ENCODE peak calls at places on chromosomes 6 and 20, in nine cellular contexts. One of them, this sample, is unnamed.

GRCh38 chr6:25027221-25027916 is 91.6 kb upstream of the RIPOR2 start:
- DNase-seq in AG04450: no peak
- DNase-seq in HFF-Myc: no peak
- DNase-seq in DND-41: peak; percentile 81
- DNase-seq in suprapubic skin: no peak
- DNase-seq in brain microvascular endothelial cell: no peak
- DNase-seq in OCI-LY7: no peak
- DNase-seq in cardiac fibroblast: no peak
- DNase-seq in CD8-positive, alpha-beta T cell: peak; percentile 63
- DNase-seq in this sample: peak; percentile 70

GRCh38 chr6:144215402-144215931 is 65.2 kb downstream of the STX11 start:
- DNase-seq in HFF-Myc: no peak
- DNase-seq in brain microvascular endothelial cell: no peak
- DNase-seq in DND-41: peak; percentile 44
- DNase-seq in suprapubic skin: no peak
- DNase-seq in CD8-positive, alpha-beta T cell: no peak
- DNase-seq in cardiac fibroblast: peak; percentile 33
- DNase-seq in OCI-LY7: peak; percentile 33
- DNase-seq in AG04450: no peak
- DNase-seq in this sample: peak; percentile 44

GRCh38 chr20:60135276-60135675 is 177.1 kb downstream of the CDH26 start:
- DNase-seq in OCI-LY7: no peak
- DNase-seq in cardiac fibroblast: no peak
- DNase-seq in HFF-Myc: no peak
- DNase-seq in suprapubic skin: no peak
- DNase-seq in CD8-positive, alpha-beta T cell: no peak
- DNase-seq in brain microvascular endothelial cell: no peak
- DNase-seq in DND-41: no peak
- DNase-seq in AG04450: no peak
- DNase-seq in this sample: no peak

GRCh38 chr6:124203812-124204167 is 400.1 kb downstream of the NKAIN2 start:
- DNase-seq in DND-41: no peak
- DNase-seq in suprapubic skin: no peak
- DNase-seq in HFF-Myc: no peak
- DNase-seq in AG04450: no peak
- DNase-seq in brain microvascular endothelial cell: no peak
- DNase-seq in cardiac fibroblast: peak; percentile 21
- DNase-seq in CD8-positive, alpha-beta T cell: no peak
- DNase-seq in OCI-LY7: no peak
- DNase-seq in this sample: no peak

GRCh38 chr20:51085761-51086160 is 62.9 kb upstream of the KCNG1 start:
- DNase-seq in HFF-Myc: no peak
- DNase-seq in cardiac fibroblast: no peak
- DNase-seq in suprapubic skin: no peak
- DNase-seq in brain microvascular endothelial cell: no peak
- DNase-seq in AG04450: no peak
- DNase-seq in OCI-LY7: no peak
- DNase-seq in CD8-positive, alpha-beta T cell: no peak
- DNase-seq in DND-41: no peak
- DNase-seq in this sample: no peak

GRCh38 chr20:58602124-58602523 is 49.0 kb upstream of the STX16 start:
- DNase-seq in OCI-LY7: no peak
- DNase-seq in cardiac fibroblast: no peak
- DNase-seq in DND-41: no peak
- DNase-seq in CD8-positive, alpha-beta T cell: no peak
- DNase-seq in AG04450: no peak
- DNase-seq in HFF-Myc: no peak
- DNase-seq in brain microvascular endothelial cell: no peak
- DNase-seq in suprapubic skin: no peak
- DNase-seq in this sample: no peak

GRCh38 chr20:25626779-25627178 is 3.0 kb upstream of the NANP start:
- DNase-seq in OCI-LY7: no peak
- DNase-seq in HFF-Myc: no peak
- DNase-seq in brain microvascular endothelial cell: no peak
- DNase-seq in CD8-positive, alpha-beta T cell: no peak
- DNase-seq in cardiac fibroblast: no peak
- DNase-seq in AG04450: no peak
- DNase-seq in suprapubic skin: no peak
- DNase-seq in DND-41: no peak
- DNase-seq in this sample: no peak

GRCh38 chr20:5745416-5745968 is 4.7 kb upstream of the SHLD1 start:
- DNase-seq in HFF-Myc: no peak
- DNase-seq in cardiac fibroblast: no peak
- DNase-seq in OCI-LY7: no peak
- DNase-seq in DND-41: no peak
- DNase-seq in brain microvascular endothelial cell: no peak
- DNase-seq in CD8-positive, alpha-beta T cell: no peak
- DNase-seq in suprapubic skin: no peak
- DNase-seq in AG04450: no peak
- DNase-seq in this sample: no peak

GRCh38 chr6:168415993-168416530 is 24.9 kb upstream of the SMOC2 start:
- DNase-seq in OCI-LY7: no peak
- DNase-seq in AG04450: no peak
- DNase-seq in cardiac fibroblast: no peak
- DNase-seq in CD8-positive, alpha-beta T cell: no peak
- DNase-seq in suprapubic skin: no peak
- DNase-seq in brain microvascular endothelial cell: no peak
- DNase-seq in HFF-Myc: no peak
- DNase-seq in DND-41: no peak
- DNase-seq in this sample: no peak

GRCh38 chr6:70371454-70372105 is 41.7 kb upstream of the FAM135A start:
- DNase-seq in AG04450: peak; percentile 54
- DNase-seq in suprapubic skin: no peak
- DNase-seq in brain microvascular endothelial cell: no peak
- DNase-seq in CD8-positive, alpha-beta T cell: no peak
- DNase-seq in cardiac fibroblast: peak; percentile 79
- DNase-seq in DND-41: no peak
- DNase-seq in HFF-Myc: peak; percentile 58
- DNase-seq in OCI-LY7: peak; percentile 68
- DNase-seq in this sample: no peak

GRCh38 chr20:51345601-51346101 is 196.9 kb downstream of the NFATC2 start:
- DNase-seq in brain microvascular endothelial cell: no peak
- DNase-seq in HFF-Myc: no peak
- DNase-seq in AG04450: no peak
- DNase-seq in DND-41: no peak
- DNase-seq in OCI-LY7: no peak
- DNase-seq in CD8-positive, alpha-beta T cell: no peak
- DNase-seq in suprapubic skin: no peak
- DNase-seq in cardiac fibroblast: peak; percentile 64
- DNase-seq in this sample: no peak

GRCh38 chr6:86730216-86730615 is 207.1 kb upstream of the HTR1E start:
- DNase-seq in HFF-Myc: no peak
- DNase-seq in DND-41: no peak
- DNase-seq in AG04450: no peak
- DNase-seq in brain microvascular endothelial cell: no peak
- DNase-seq in CD8-positive, alpha-beta T cell: no peak
- DNase-seq in cardiac fibroblast: no peak
- DNase-seq in OCI-LY7: no peak
- DNase-seq in suprapubic skin: no peak
- DNase-seq in this sample: no peak

GRCh38 chr6:76351275-76351674 is 278.8 kb upstream of the IMPG1 start:
- DNase-seq in HFF-Myc: no peak
- DNase-seq in cardiac fibroblast: no peak
- DNase-seq in DND-41: no peak
- DNase-seq in CD8-positive, alpha-beta T cell: no peak
- DNase-seq in brain microvascular endothelial cell: no peak
- DNase-seq in OCI-LY7: no peak
- DNase-seq in AG04450: no peak
- DNase-seq in suprapubic skin: no peak
- DNase-seq in this sample: no peak

GRCh38 chr20:43508106-43508505 is 609 bp downstream of the L3MBTL1 start:
- DNase-seq in AG04450: no peak
- DNase-seq in suprapubic skin: no peak
- DNase-seq in DND-41: no peak
- DNase-seq in HFF-Myc: no peak
- DNase-seq in OCI-LY7: no peak
- DNase-seq in cardiac fibroblast: no peak
- DNase-seq in brain microvascular endothelial cell: no peak
- DNase-seq in CD8-positive, alpha-beta T cell: no peak
- DNase-seq in this sample: peak; percentile 16

GRCh38 chr20:15012551-15012950 is 675.1 kb upstream of the FLRT3 start:
- DNase-seq in AG04450: no peak
- DNase-seq in suprapubic skin: no peak
- DNase-seq in cardiac fibroblast: no peak
- DNase-seq in HFF-Myc: no peak
- DNase-seq in DND-41: peak; percentile 43
- DNase-seq in OCI-LY7: no peak
- DNase-seq in brain microvascular endothelial cell: no peak
- DNase-seq in CD8-positive, alpha-beta T cell: no peak
- DNase-seq in this sample: no peak

GRCh38 chr6:157099912-157100593 is 223.3 kb downstream of the TMEM242 start:
- DNase-seq in AG04450: no peak
- DNase-seq in CD8-positive, alpha-beta T cell: peak; percentile 18
- DNase-seq in brain microvascular endothelial cell: no peak
- DNase-seq in HFF-Myc: no peak
- DNase-seq in cardiac fibroblast: peak; percentile 73
- DNase-seq in suprapubic skin: no peak
- DNase-seq in OCI-LY7: no peak
- DNase-seq in DND-41: no peak
- DNase-seq in this sample: no peak

GRCh38 chr6:119476024-119476423 is 126.5 kb upstream of the MAN1A1 start:
- DNase-seq in brain microvascular endothelial cell: no peak
- DNase-seq in OCI-LY7: no peak
- DNase-seq in suprapubic skin: no peak
- DNase-seq in AG04450: no peak
- DNase-seq in cardiac fibroblast: no peak
- DNase-seq in CD8-positive, alpha-beta T cell: no peak
- DNase-seq in DND-41: no peak
- DNase-seq in HFF-Myc: no peak
- DNase-seq in this sample: no peak

GRCh38 chr6:123044341-123044860 is 48.4 kb downstream of the CLVS2 start:
- DNase-seq in HFF-Myc: no peak
- DNase-seq in CD8-positive, alpha-beta T cell: no peak
- DNase-seq in brain microvascular endothelial cell: no peak
- DNase-seq in cardiac fibroblast: no peak
- DNase-seq in DND-41: no peak
- DNase-seq in AG04450: no peak
- DNase-seq in OCI-LY7: no peak
- DNase-seq in suprapubic skin: no peak
- DNase-seq in this sample: no peak

GRCh38 chr6:123042412-123042811 is 46.4 kb downstream of the CLVS2 start:
- DNase-seq in AG04450: no peak
- DNase-seq in HFF-Myc: no peak
- DNase-seq in cardiac fibroblast: no peak
- DNase-seq in CD8-positive, alpha-beta T cell: no peak
- DNase-seq in suprapubic skin: no peak
- DNase-seq in brain microvascular endothelial cell: no peak
- DNase-seq in OCI-LY7: no peak
- DNase-seq in DND-41: no peak
- DNase-seq in this sample: no peak

GRCh38 chr6:123036663-123037062 is 40.6 kb downstream of the CLVS2 start:
- DNase-seq in HFF-Myc: no peak
- DNase-seq in brain microvascular endothelial cell: no peak
- DNase-seq in OCI-LY7: no peak
- DNase-seq in CD8-positive, alpha-beta T cell: no peak
- DNase-seq in AG04450: no peak
- DNase-seq in DND-41: no peak
- DNase-seq in suprapubic skin: no peak
- DNase-seq in cardiac fibroblast: no peak
- DNase-seq in this sample: no peak

GRCh38 chr6:123039431-123039830 is 43.4 kb downstream of the CLVS2 start:
- DNase-seq in OCI-LY7: no peak
- DNase-seq in AG04450: no peak
- DNase-seq in CD8-positive, alpha-beta T cell: no peak
- DNase-seq in suprapubic skin: no peak
- DNase-seq in cardiac fibroblast: no peak
- DNase-seq in DND-41: peak; percentile 28
- DNase-seq in brain microvascular endothelial cell: no peak
- DNase-seq in HFF-Myc: no peak
- DNase-seq in this sample: no peak
- H3K4me3 ChIP-seq in OCI-LY7: no peak overlapping the region
- H3K4me3 ChIP-seq in AG04450: no peak overlapping the region
- H3K4me3 ChIP-seq in CD8-positive, alpha-beta T cell: no peak overlapping the region
- H3K4me3 ChIP-seq in suprapubic skin: no peak overlapping the region
- H3K4me3 ChIP-seq in cardiac fibroblast: no peak overlapping the region
- H3K4me3 ChIP-seq in DND-41: no peak overlapping the region
- H3K4me3 ChIP-seq in brain microvascular endothelial cell: no peak overlapping the region
- H3K4me3 ChIP-seq in HFF-Myc: no peak overlapping the region
- H3K4me3 ChIP-seq in this sample: no peak overlapping the region

DNA sequence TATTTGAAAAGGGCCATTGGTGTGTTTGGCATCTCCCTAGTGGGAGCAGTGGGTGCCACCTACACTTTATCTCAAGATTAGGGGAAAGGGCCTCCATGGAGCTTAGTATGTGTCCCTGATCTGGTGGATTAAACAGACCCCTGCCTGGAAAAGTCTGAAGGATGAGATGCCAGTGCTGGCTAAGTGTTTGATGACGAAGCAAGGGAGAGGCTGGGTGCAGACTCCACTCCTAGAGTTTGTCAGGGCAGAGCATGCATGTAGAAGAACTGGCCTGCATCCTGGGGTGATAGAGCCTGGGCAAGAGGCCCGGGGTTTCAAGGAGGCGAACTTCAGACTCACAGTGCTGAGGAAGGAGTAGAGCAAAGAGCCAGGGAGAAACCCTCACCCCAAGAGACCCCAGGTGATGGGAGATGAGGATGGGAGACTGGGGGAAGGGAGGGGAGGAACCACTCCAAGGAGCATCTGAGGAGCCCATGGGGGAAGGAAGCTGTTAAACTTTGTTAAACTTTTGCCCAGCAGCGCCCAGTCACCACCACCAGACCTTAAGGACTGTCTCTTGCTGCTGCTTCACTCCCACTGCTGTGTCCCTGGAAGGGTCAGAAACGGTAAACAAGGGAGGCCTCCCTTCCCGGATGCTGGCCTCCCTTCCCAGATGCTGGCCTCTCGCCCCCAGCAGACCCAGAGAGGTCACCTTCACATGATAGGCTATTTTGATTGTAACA is 61.6 kb downstream of the RPRD1B start:
- DNase-seq in cardiac fibroblast: no peak
- DNase-seq in OCI-LY7: no peak
- DNase-seq in CD8-positive, alpha-beta T cell: no peak
- DNase-seq in HFF-Myc: no peak
- DNase-seq in brain microvascular endothelial cell: no peak
- DNase-seq in AG04450: no peak
- DNase-seq in DND-41: no peak
- DNase-seq in suprapubic skin: no peak
- DNase-seq in this sample: no peak
- H3K4me3 ChIP-seq in cardiac fibroblast: no peak overlapping the region
- H3K4me3 ChIP-seq in OCI-LY7: no peak overlapping the region
- H3K4me3 ChIP-seq in CD8-positive, alpha-beta T cell: no peak overlapping the region
- H3K4me3 ChIP-seq in HFF-Myc: no peak overlapping the region
- H3K4me3 ChIP-seq in brain microvascular endothelial cell: no peak overlapping the region
- H3K4me3 ChIP-seq in AG04450: no peak overlapping the region
- H3K4me3 ChIP-seq in DND-41: no peak overlapping the region
- H3K4me3 ChIP-seq in suprapubic skin: no peak overlapping the region
- H3K4me3 ChIP-seq in this sample: no peak overlapping the region

GRCh38 chr6:30227763-30228487 is 14.7 kb upstream of the TRIM26 start:
- DNase-seq in cardiac fibroblast: no peak
- DNase-seq in brain microvascular endothelial cell: no peak
- DNase-seq in OCI-LY7: no peak
- DNase-seq in DND-41: no peak
- DNase-seq in suprapubic skin: no peak
- DNase-seq in AG04450: no peak
- DNase-seq in CD8-positive, alpha-beta T cell: no peak
- DNase-seq in HFF-Myc: no peak
- DNase-seq in this sample: no peak
- H3K4me3 ChIP-seq in cardiac fibroblast: no peak overlapping the region
- H3K4me3 ChIP-seq in brain microvascular endothelial cell: no peak overlapping the region
- H3K4me3 ChIP-seq in OCI-LY7: no peak overlapping the region
- H3K4me3 ChIP-seq in DND-41: no peak overlapping the region
- H3K4me3 ChIP-seq in suprapubic skin: no peak overlapping the region
- H3K4me3 ChIP-seq in AG04450: no peak overlapping the region
- H3K4me3 ChIP-seq in CD8-positive, alpha-beta T cell: no peak overlapping the region
- H3K4me3 ChIP-seq in HFF-Myc: no peak overlapping the region
- H3K4me3 ChIP-seq in this sample: no peak overlapping the region

GRCh38 chr20:47546184-47547033 is 44.7 kb downstream of the NCOA3 start:
- DNase-seq in OCI-LY7: no peak
- DNase-seq in CD8-positive, alpha-beta T cell: no peak
- DNase-seq in suprapubic skin: no peak
- DNase-seq in brain microvascular endothelial cell: peak; percentile 56
- DNase-seq in AG04450: peak; percentile 83
- DNase-seq in cardiac fibroblast: peak; percentile 56
- DNase-seq in DND-41: no peak
- DNase-seq in HFF-Myc: peak; percentile 44
- DNase-seq in this sample: no peak
- H3K4me3 ChIP-seq in OCI-LY7: no peak overlapping the region
- H3K4me3 ChIP-seq in CD8-positive, alpha-beta T cell: no peak overlapping the region
- H3K4me3 ChIP-seq in suprapubic skin: no peak overlapping the region
- H3K4me3 ChIP-seq in brain microvascular endothelial cell: no peak overlapping the region
- H3K4me3 ChIP-seq in AG04450: no peak overlapping the region
- H3K4me3 ChIP-seq in cardiac fibroblast: no peak overlapping the region
- H3K4me3 ChIP-seq in DND-41: no peak overlapping the region
- H3K4me3 ChIP-seq in HFF-Myc: no peak overlapping the region
- H3K4me3 ChIP-seq in this sample: no peak overlapping the region

This sample was measured in transverse colon.